ENCODE peak calls at places on chromosomes 13 and 19, in four cellular contexts. I is cardiac muscle cell, X is AG04450, U is dorsolateral prefrontal cortex. R is an unnamed sample.

GRCh38 chr13:36891752-36892151 is 28.3 kb downstream of the SMAD9 start:
- DNase-seq in I (no peak), X (peak; percentile 16), U (no peak), R (no peak)

GRCh38 chr19:35995655-35995993 is 636 bp downstream of the SDHAF1 start:
- DNase-seq in I (peak; percentile 58), X (no peak), U (no peak), R (peak; percentile 83)

GRCh38 chr19:40486017-40486416 is 19.2 kb downstream of the SPTBN4 start:
- DNase-seq in I (no peak), X (no peak), U (no peak), R (no peak)

GRCh38 chr13:43432948-43433347 is 353.8 kb downstream of the ENOX1 start:
- DNase-seq in I (no peak), X (no peak), U (no peak), R (no peak)

GRCh38 chr19:53365899-53366493 is 491 bp downstream of the ZNF525 start:
- DNase-seq in I (no peak), X (no peak), U (no peak), R (peak; percentile 74)

GRCh38 chr13:49620170-49620621 is 8.1 kb upstream of the ARL11 start:
- DNase-seq in I (no peak), X (no peak), U (peak; percentile 45), R (peak; percentile 81)

GRCh38 chr19:6260376-6260775 is 19.4 kb downstream of the MLLT1 start:
- DNase-seq in I (no peak), X (no peak), U (no peak), R (no peak)

GRCh38 chr19:980133-980998 is 3.8 kb upstream of the WDR18 start:
- DNase-seq in I (peak; percentile 34), X (no peak), U (no peak), R (no peak)

GRCh38 chr19:49594157-49595005 is 3.4 kb downstream of the PRR12 start:
- DNase-seq in I (no peak), X (no peak), U (no peak), R (no peak)

GRCh38 chr13:30049692-30050091 is 199.3 kb upstream of the UBL3 start:
- DNase-seq in I (no peak), X (no peak), U (no peak), R (no peak)

GRCh38 chr13:47188802-47189201 is 291.9 kb upstream of the HTR2A start:
- DNase-seq in I (peak; percentile 57), X (no peak), U (no peak), R (no peak)

GRCh38 chr19:14482112-14482941 is 7.2 kb upstream of the PTGER1 start:
- DNase-seq in I (no peak), X (no peak), U (no peak), R (peak; percentile 64)

GRCh38 chr19:41309225-41310030 is 544 bp upstream of the CCDC97 start:
- DNase-seq in I (no peak), X (no peak), U (no peak), R (peak; percentile 62)

GRCh38 chr13:73681779-73682178 is 452.4 kb downstream of the KLF12 start:
- DNase-seq in I (no peak), X (no peak), U (no peak), R (no peak)

GRCh38 chr13:23570099-23570926 is at the start of gene TNFRSF19:
- DNase-seq in I (peak; percentile 84), X (peak; percentile 67), U (no peak), R (no peak)

GRCh38 chr13:30364876-30365275 is 57.4 kb upstream of the UBE2L5 start:
- DNase-seq in I (peak; percentile 49), X (no peak), U (no peak), R (no peak)

GRCh38 chr19:8858260-8858659 is 26.1 kb downstream of the MBD3L1 start:
- DNase-seq in I (no peak), X (no peak), U (no peak), R (no peak)

GRCh38 chr13:80835902-80836301 is 495.0 kb upstream of the SPRY2 start:
- DNase-seq in I (no peak), X (no peak), U (no peak), R (no peak)

GRCh38 chr19:33064117-33064777 is 441 bp downstream of the RHPN2 start:
- DNase-seq in I (peak; percentile 15), X (no peak), U (no peak), R (peak; percentile 66)

GRCh38 chr19:49470615-49470978 is 3.4 kb upstream of the FLT3LG start:
- DNase-seq in I (no peak), X (no peak), U (no peak), R (no peak)

GRCh38 chr13:28533049-28533436 is 38.1 kb upstream of the FLT1 start:
- DNase-seq in I (peak; percentile 16), X (no peak), U (no peak), R (no peak)

GRCh38 chr19:54364775-54365257 is at the start of gene LAIR1:
- DNase-seq in I (peak; percentile 22), X (no peak), U (no peak), R (no peak)

GRCh38 chr13:113183450-113184129 is 24.9 kb downstream of the PCID2 start:
- DNase-seq in I (no peak), X (no peak), U (no peak), R (no peak)
- H3K27ac ChIP-seq in I (no peak overlapping the region), X (no peak overlapping the region), U (peak overlapping the region; percentile 47), R (no peak overlapping the region)

GRCh38 chr19:21934131-21934530 is 76.6 kb downstream of the ZNF208 start:
- DNase-seq in I (no peak), X (no peak), U (no peak), R (no peak)
- H3K27ac ChIP-seq in I (no peak overlapping the region), X (no peak overlapping the region), U (no peak overlapping the region), R (no peak overlapping the region)

DNA sequence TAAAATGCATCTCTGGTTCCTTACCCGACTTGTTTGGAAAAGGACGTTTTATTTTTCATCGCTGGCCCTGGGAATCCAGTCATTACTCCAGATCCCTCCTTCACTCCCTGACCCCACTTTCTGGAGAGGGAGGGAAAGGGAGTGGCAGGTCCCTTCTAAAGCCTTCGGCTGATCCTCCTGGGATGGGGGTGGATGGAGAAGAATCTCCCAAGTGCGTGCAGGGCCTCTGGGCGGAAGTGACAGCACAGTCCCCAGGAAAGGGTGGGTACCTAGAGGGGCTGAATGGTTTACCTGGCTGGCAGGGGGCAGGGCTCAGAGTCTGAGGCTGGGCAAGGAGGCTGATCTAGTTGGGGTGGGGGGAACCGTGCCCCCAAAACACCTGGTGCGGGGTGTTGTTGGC is 3.2 kb upstream of the ZNF628 start:
- DNase-seq in I (no peak), X (no peak), U (no peak), R (no peak)
- H3K27ac ChIP-seq in I (no peak overlapping the region), X (no peak overlapping the region), U (no peak overlapping the region), R (no peak overlapping the region)

GRCh38 chr19:2240881-2241760 is 4.5 kb downstream of the SF3A2 start:
- DNase-seq in I (no peak), X (no peak), U (peak; percentile 56), R (no peak)
- H3K27ac ChIP-seq in I (peak overlapping the region; percentile 6), X (no peak overlapping the region), U (peak overlapping the region; percentile 68), R (no peak overlapping the region)

DNA sequence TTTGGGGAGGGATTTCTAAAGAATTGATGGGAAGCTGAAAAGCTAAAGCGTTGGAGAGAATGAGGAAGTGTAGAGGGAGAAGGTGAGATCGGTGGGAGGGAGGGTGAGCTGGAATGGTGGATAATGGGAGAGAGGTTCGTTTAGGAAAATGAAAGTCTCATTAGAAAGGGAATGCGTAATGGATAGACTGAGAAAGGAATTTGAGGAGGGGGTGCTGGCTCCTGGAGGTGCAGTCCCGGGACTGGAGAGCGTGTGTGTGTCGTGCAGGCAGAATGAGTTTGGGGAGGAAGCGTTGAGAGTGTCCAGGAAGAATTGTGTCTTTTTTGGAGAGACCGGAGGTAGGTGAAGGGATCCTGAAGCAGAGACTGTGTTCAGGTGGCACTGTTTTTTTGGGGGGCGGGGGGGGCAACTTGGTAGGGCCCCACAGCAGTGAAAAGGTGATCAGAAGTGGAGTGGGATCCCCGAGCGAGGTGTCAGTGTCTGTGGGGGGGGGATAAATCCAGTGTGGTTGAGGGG is 1.4 kb downstream of the ACTN4 start:
- DNase-seq in I (no peak), X (no peak), U (no peak), R (no peak)
- H3K27ac ChIP-seq in I (peak overlapping the region; percentile 96), X (peak overlapping the region; percentile 70), U (peak overlapping the region; percentile 95), R (peak overlapping the region; percentile 66)

DNA sequence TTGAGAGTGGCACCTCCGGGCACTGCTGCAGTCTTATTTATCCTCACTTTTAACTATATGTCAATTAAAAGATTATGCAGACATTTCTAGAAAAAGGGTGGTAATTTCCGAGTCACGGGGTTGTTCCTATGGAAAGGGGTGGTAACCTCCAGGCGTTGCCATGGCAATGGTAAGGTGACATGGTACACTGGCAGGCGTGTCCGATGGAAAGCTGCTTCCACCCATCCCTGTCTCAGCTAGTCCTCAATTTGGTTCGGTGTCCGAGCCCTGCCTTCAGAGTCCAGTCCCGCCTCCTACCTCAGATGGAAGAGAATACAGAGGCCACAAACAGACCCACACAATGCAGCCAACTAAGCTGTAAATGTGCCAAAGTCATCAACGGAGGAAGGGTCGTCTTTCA is 72.6 kb upstream of the C13orf46 start:
- DNase-seq in I (no peak), X (no peak), U (no peak), R (no peak)
- H3K27ac ChIP-seq in I (no peak overlapping the region), X (no peak overlapping the region), U (peak overlapping the region; percentile 87), R (no peak overlapping the region)

R was measured in Karpas-422.